ENCODE peak calls at places on chromosomes 6 and 20, in seven cellular contexts. I is DMS153; V is GF-D8; X is effector memory CD4-positive, alpha-beta T cell; Q is foreskin melanocyte; O is hepatocyte; N is activated naive CD4-positive, alpha-beta T cell. M is an unnamed sample.

GRCh38 chr20:12068146-12068545 is 150.5 kb downstream of the BTBD3 start:
- DNase-seq in N (no peak), O (no peak), V (no peak), Q (no peak), I (no peak), X (no peak), M (no peak)

GRCh38 chr6:160124605-160125004 is 3.0 kb downstream of the SLC22A1 start:
- DNase-seq in X (no peak), N (no peak), O (no peak), V (no peak), I (no peak), Q (no peak), M (no peak)

GRCh38 chr6:21740719-21741118 is 147.2 kb downstream of the SOX4 start:
- DNase-seq in V (no peak), X (no peak), Q (no peak), N (no peak), I (peak), O (no peak), M (no peak)

GRCh38 chr6:163780993-163781392 is 366.5 kb downstream of the QKI start:
- DNase-seq in X (no peak), O (peak), Q (peak), V (no peak), I (no peak), N (no peak), M (no peak)

GRCh38 chr6:14567842-14568241 is 450.3 kb downstream of the CD83 start:
- DNase-seq in N (no peak), O (no peak), I (no peak), V (no peak), X (no peak), Q (no peak), M (no peak)

GRCh38 chr6:35451354-35452185 is 568 bp upstream of the FANCE start:
- DNase-seq in X (no peak), N (no peak), O (no peak), I (no peak), Q (no peak), V (no peak), M (no peak)

GRCh38 chr6:42345696-42346416 is 105.9 kb downstream of the TRERF1 start:
- DNase-seq in X (no peak), I (no peak), N (no peak), O (no peak), V (peak), Q (no peak), M (no peak)

GRCh38 chr6:36576573-36576972 is 17.6 kb upstream of the SRSF3 start:
- DNase-seq in X (no peak), Q (no peak), V (no peak), I (no peak), N (no peak), O (no peak), M (no peak)

GRCh38 chr20:61925555-61926252 is 140.0 kb downstream of the TAF4 start:
- DNase-seq in X (no peak), O (no peak), I (peak), V (no peak), N (no peak), Q (no peak), M (no peak)

GRCh38 chr20:44187054-44187762 is at the start of gene JPH2:
- DNase-seq in X (no peak), O (peak), Q (peak), N (no peak), I (no peak), V (no peak), M (no peak)

GRCh38 chr20:47922280-47922675 is 137.0 kb upstream of the SULF2 start:
- DNase-seq in Q (no peak), X (no peak), I (no peak), N (no peak), O (peak), V (no peak), M (no peak)